ENCODE peak calls at places on chromosomes 11 and 22, in ten cellular contexts. B, J, M, C, T, A, Q, N, V and H are unnamed samples.

GRCh38 chr22:24506802-24507438 is 11.8 kb downstream of the UPB1 start:
- DNase-seq in B (peak), J (no peak), M (peak), C (no peak), T (no peak), A (no peak), Q (no peak), N (no peak), V (no peak), H (no peak)

GRCh38 chr11:12090061-12090572 is 20.3 kb upstream of the MICAL2 start:
- DNase-seq in B (peak), J (no peak), M (no peak), C (no peak), T (no peak), A (no peak), Q (no peak), N (no peak), V (no peak), H (no peak)

GRCh38 chr11:82792319-82792718 is 58.7 kb upstream of the FAM181B start:
- DNase-seq in B (no peak), J (no peak), M (no peak), C (no peak), T (no peak), A (no peak), Q (no peak), N (no peak), V (no peak), H (no peak)

GRCh38 chr22:29580200-29580810 is 608 bp downstream of the NIPSNAP1 start:
- DNase-seq in B (no peak), J (peak), M (no peak), C (no peak), T (no peak), A (no peak), Q (peak), N (no peak), V (peak), H (no peak)

GRCh38 chr11:128872094-128872493 is 5.0 kb upstream of the KCNJ1 start:
- DNase-seq in B (no peak), J (no peak), M (no peak), C (no peak), T (no peak), A (no peak), Q (no peak), N (no peak), V (no peak), H (no peak)

GRCh38 chr11:65643971-65644370 is 6.1 kb downstream of the SIPA1 start:
- DNase-seq in B (no peak), J (no peak), M (no peak), C (no peak), T (no peak), A (no peak), Q (no peak), N (no peak), V (no peak), H (no peak)

GRCh38 chr11:44382118-44382517 is 72.2 kb upstream of the ALX4 start:
- DNase-seq in B (no peak), J (no peak), M (no peak), C (no peak), T (no peak), A (no peak), Q (peak), N (no peak), V (no peak), H (no peak)

GRCh38 chr11:33227578-33228261 is 29.5 kb upstream of the HIPK3 start:
- DNase-seq in B (peak), J (no peak), M (no peak), C (no peak), T (no peak), A (no peak), Q (no peak), N (no peak), V (no peak), H (no peak)

GRCh38 chr22:22366478-22366988 is 121.9 kb downstream of the VPREB1 start:
- DNase-seq in B (no peak), J (no peak), M (no peak), C (no peak), T (no peak), A (no peak), Q (no peak), N (no peak), V (no peak), H (no peak)

GRCh38 chr11:13222285-13222684 is 55.3 kb upstream of the BMAL1 start:
- DNase-seq in B (peak), J (no peak), M (no peak), C (no peak), T (no peak), A (no peak), Q (no peak), N (no peak), V (no peak), H (no peak)

GRCh38 chr11:7384691-7385090 is 100.6 kb upstream of the OLFML1 start:
- DNase-seq in B (no peak), J (no peak), M (no peak), C (no peak), T (no peak), A (no peak), Q (no peak), N (no peak), V (no peak), H (no peak)

GRCh38 chr11:9512370-9513019 is 51.7 kb downstream of the ZNF143 start:
- DNase-seq in B (no peak), J (no peak), M (no peak), C (no peak), T (no peak), A (no peak), Q (no peak), N (no peak), V (no peak), H (no peak)

GRCh38 chr22:37496651-37497599 is 10.7 kb upstream of the MFNG start:
- DNase-seq in B (peak), J (no peak), M (peak), C (no peak), T (no peak), A (no peak), Q (no peak), N (no peak), V (peak), H (no peak)

GRCh38 chr11:77188323-77188911 is 60.4 kb downstream of the MYO7A start:
- DNase-seq in B (peak), J (peak), M (peak), C (peak), T (peak), A (peak), Q (peak), N (peak), V (peak), H (peak)

GRCh38 chr11:129795089-129795488 is 20.6 kb upstream of the TMEM45B start:
- DNase-seq in B (no peak), J (no peak), M (no peak), C (no peak), T (no peak), A (no peak), Q (no peak), N (no peak), V (no peak), H (no peak)

GRCh38 chr11:77301510-77301909 is at the start of gene GDPD4:
- DNase-seq in B (no peak), J (no peak), M (no peak), C (no peak), T (no peak), A (no peak), Q (no peak), N (no peak), V (no peak), H (no peak)

GRCh38 chr22:32204211-32204855 is 540 bp downstream of the RFPL2 start:
- DNase-seq in B (no peak), J (no peak), M (peak), C (peak), T (peak), A (no peak), Q (peak), N (no peak), V (peak), H (no peak)

GRCh38 chr22:29011868-29012428 is 49.7 kb downstream of the C22orf31 start:
- DNase-seq in B (no peak), J (no peak), M (no peak), C (no peak), T (no peak), A (no peak), Q (no peak), N (no peak), V (no peak), H (no peak)

GRCh38 chr11:132549001-132549400 is 983.3 kb downstream of the OPCML start:
- DNase-seq in B (no peak), J (no peak), M (no peak), C (no peak), T (no peak), A (no peak), Q (no peak), N (no peak), V (no peak), H (no peak)

GRCh38 chr11:116529210-116529609 is 243.6 kb downstream of the BUD13 start:
- DNase-seq in B (no peak), J (no peak), M (no peak), C (no peak), T (no peak), A (no peak), Q (no peak), N (no peak), V (no peak), H (no peak)

GRCh38 chr11:44316388-44317240 is 6.7 kb upstream of the ALX4 start:
- DNase-seq in B (no peak), J (no peak), M (no peak), C (no peak), T (no peak), A (no peak), Q (no peak), N (no peak), V (peak), H (no peak)

GRCh38 chr11:14904745-14905103 is 12.7 kb upstream of the CYP2R1 start:
- DNase-seq in B (peak), J (peak), M (peak), C (peak), T (peak), A (peak), Q (peak), N (peak), V (no peak), H (peak)

GRCh38 chr11:67483901-67484665 is 1.3 kb downstream of the AIP start:
- DNase-seq in B (no peak), J (peak), M (no peak), C (peak), T (peak), A (no peak), Q (no peak), N (peak), V (no peak), H (no peak)

GRCh38 chr11:125156346-125156745 is 8.2 kb upstream of the PKNOX2 start:
- DNase-seq in B (no peak), J (no peak), M (no peak), C (no peak), T (no peak), A (no peak), Q (no peak), N (no peak), V (no peak), H (no peak)

GRCh38 chr11:7498193-7498592 is 12.9 kb downstream of the OLFML1 start:
- DNase-seq in B (no peak), J (no peak), M (no peak), C (no peak), T (no peak), A (no peak), Q (no peak), N (no peak), V (no peak), H (no peak)

GRCh38 chr11:63869686-63870085 is 30.8 kb downstream of the MARK2 start:
- DNase-seq in B (no peak), J (peak), M (no peak), C (peak), T (no peak), A (no peak), Q (no peak), N (peak), V (no peak), H (no peak)

GRCh38 chr11:45802531-45803317 is 2.2 kb upstream of the SLC35C1 start:
- DNase-seq in B (no peak), J (no peak), M (no peak), C (no peak), T (no peak), A (peak), Q (peak), N (no peak), V (no peak), H (no peak)

GRCh38 chr11:2525166-2525861 is 80.5 kb downstream of the KCNQ1 start:
- DNase-seq in B (no peak), J (peak), M (no peak), C (no peak), T (peak), A (peak), Q (peak), N (no peak), V (no peak), H (peak)

GRCh38 chr11:19968860-19969259 is 191.4 kb downstream of the DBX1 start:
- DNase-seq in B (no peak), J (no peak), M (no peak), C (no peak), T (no peak), A (no peak), Q (no peak), N (no peak), V (no peak), H (no peak)

GRCh38 chr11:118042791-118043190 is 34.1 kb upstream of the TMPRSS4 start:
- DNase-seq in B (no peak), J (no peak), M (no peak), C (no peak), T (no peak), A (no peak), Q (no peak), N (no peak), V (no peak), H (no peak)

GRCh38 chr11:131670876-131671275 is 300.5 kb downstream of the NTM start:
- DNase-seq in B (no peak), J (no peak), M (no peak), C (no peak), T (no peak), A (no peak), Q (no peak), N (no peak), V (no peak), H (no peak)

GRCh38 chr11:126257144-126257543 is 11.6 kb downstream of the SRPRA start:
- DNase-seq in B (no peak), J (no peak), M (no peak), C (no peak), T (no peak), A (no peak), Q (no peak), N (no peak), V (no peak), H (no peak)

DNA sequence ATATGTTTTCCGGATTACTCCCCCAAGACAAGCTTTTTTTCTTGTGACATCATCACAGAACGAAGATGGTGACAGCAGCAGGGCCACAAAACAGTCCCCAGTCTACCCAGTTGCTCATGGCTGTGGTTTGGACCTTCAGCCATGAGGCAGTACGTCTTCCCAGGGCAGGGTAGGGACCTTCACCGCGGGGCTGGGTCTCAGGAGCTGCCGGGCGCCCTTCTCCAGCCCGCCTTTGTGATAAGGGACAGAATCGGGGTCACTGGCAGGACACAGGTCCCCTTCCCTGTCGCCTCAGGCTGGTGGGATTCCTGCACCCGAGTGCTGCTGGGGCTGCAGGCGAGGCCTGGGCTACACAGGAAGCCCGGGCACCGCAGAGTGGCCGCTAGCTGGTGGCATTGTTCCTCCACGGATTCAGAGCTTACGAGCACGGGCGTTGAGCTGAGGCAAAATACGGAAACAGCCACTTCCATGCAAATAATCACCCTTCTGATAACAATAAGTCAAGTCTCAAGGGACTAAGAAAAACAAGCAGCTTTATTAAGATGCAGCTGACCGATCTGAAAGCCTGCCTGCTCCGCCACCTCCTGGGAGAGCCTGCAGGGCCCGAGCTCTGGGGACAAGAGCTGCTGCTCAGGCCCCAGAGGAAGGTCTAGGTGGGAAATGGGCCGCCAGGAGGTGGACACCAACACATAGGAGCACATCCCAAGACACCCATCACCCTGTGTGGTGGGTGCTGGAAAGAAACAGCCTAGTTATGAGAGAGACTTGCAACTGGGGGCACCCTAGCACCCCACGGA is 12.3 kb downstream of the TBX1 start:
- DNase-seq in B (no peak), J (no peak), M (no peak), C (no peak), T (peak), A (peak), Q (no peak), N (no peak), V (no peak), H (no peak)
- H3K4me3 ChIP-seq in B (no peak), J (no peak), M (no peak), C (no peak), T (no peak), A (no peak), Q (no peak), N (no peak), V (no peak), H (no peak)

GRCh38 chr11:119322360-119322739 is 5.4 kb upstream of the MCAM start:
- DNase-seq in B (peak), J (no peak), M (no peak), C (no peak), T (no peak), A (no peak), Q (no peak), N (no peak), V (no peak), H (no peak)
- H3K4me3 ChIP-seq in B (no peak), J (no peak), M (peak), C (no peak), T (no peak), A (no peak), Q (no peak), N (no peak), V (no peak), H (peak)

DNA sequence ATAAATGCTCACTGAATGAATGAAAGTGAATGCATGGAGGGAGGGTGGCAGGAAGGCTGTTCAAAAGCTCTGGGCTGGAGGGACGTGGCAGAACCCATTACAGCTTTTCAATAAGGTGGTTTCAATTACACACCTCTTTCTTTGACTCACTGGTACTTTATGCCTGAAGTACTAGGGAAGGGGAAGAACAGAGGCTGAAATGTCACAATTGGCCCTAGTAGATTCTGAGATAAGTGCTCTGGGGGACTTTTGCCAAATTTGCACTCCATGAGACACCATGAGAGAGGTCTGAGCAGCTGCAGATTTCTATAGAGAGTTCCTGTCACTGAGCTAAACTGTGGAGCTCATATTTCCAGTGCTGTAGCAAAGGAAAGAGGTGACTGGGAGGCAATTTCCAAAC is 239.4 kb upstream of the ARHGAP20 start:
- DNase-seq in B (no peak), J (no peak), M (no peak), C (no peak), T (no peak), A (no peak), Q (no peak), N (no peak), V (no peak), H (no peak)
- H3K4me3 ChIP-seq in B (no peak), J (no peak), M (no peak), C (no peak), T (no peak), A (no peak), Q (no peak), N (no peak), V (no peak), H (no peak)

GRCh38 chr22:35844886-35845285 is 127.2 kb downstream of the APOL5 start:
- DNase-seq in B (no peak), J (no peak), M (no peak), C (no peak), T (no peak), A (no peak), Q (no peak), N (no peak), V (no peak), H (no peak)
- H3K4me3 ChIP-seq in B (no peak), J (no peak), M (no peak), C (no peak), T (no peak), A (no peak), Q (no peak), N (no peak), V (no peak), H (no peak)